ENCODE peak calls at places on chromosomes 4 and X, in nine cellular contexts. One of them, this sample, is unnamed.

GRCh38 chrX:8851487-8851886 is 50.3 kb upstream of the FAM9A start:
- DNase-seq in B cell: no peak
- DNase-seq in EH: no peak
- DNase-seq in foreskin keratinocyte: no peak
- DNase-seq in bronchial epithelial cell: peak; percentile 54
- DNase-seq in HuH-7: no peak
- DNase-seq in T47D: no peak
- DNase-seq in AG20443: no peak
- DNase-seq in endothelial cell: no peak
- DNase-seq in this sample: no peak

GRCh38 chr4:55386073-55386472 is 9.7 kb upstream of the TMEM165 start:
- DNase-seq in B cell: no peak
- DNase-seq in EH: peak; percentile 56
- DNase-seq in foreskin keratinocyte: peak; percentile 33
- DNase-seq in bronchial epithelial cell: peak; percentile 60
- DNase-seq in HuH-7: no peak
- DNase-seq in T47D: no peak
- DNase-seq in AG20443: peak; percentile 40
- DNase-seq in endothelial cell: no peak
- DNase-seq in this sample: peak; percentile 47

GRCh38 chrX:104696667-104697066 is 130.7 kb downstream of the IL1RAPL2 start:
- DNase-seq in B cell: no peak
- DNase-seq in EH: no peak
- DNase-seq in foreskin keratinocyte: no peak
- DNase-seq in bronchial epithelial cell: no peak
- DNase-seq in HuH-7: no peak
- DNase-seq in T47D: no peak
- DNase-seq in AG20443: no peak
- DNase-seq in endothelial cell: no peak
- DNase-seq in this sample: no peak

GRCh38 chrX:13164611-13165010 is 120.2 kb upstream of the FAM9C start:
- DNase-seq in B cell: no peak
- DNase-seq in EH: no peak
- DNase-seq in foreskin keratinocyte: no peak
- DNase-seq in bronchial epithelial cell: no peak
- DNase-seq in HuH-7: no peak
- DNase-seq in T47D: no peak
- DNase-seq in AG20443: no peak
- DNase-seq in endothelial cell: no peak
- DNase-seq in this sample: peak; percentile 64

GRCh38 chr4:22607382-22607781 is 85.4 kb upstream of the GBA3 start:
- DNase-seq in B cell: no peak
- DNase-seq in EH: peak; percentile 42
- DNase-seq in foreskin keratinocyte: peak; percentile 34
- DNase-seq in bronchial epithelial cell: peak; percentile 43
- DNase-seq in HuH-7: peak; percentile 64
- DNase-seq in T47D: peak; percentile 23
- DNase-seq in AG20443: peak; percentile 58
- DNase-seq in endothelial cell: peak; percentile 35
- DNase-seq in this sample: peak; percentile 32

GRCh38 chrX:74924449-74925209 is 623 bp downstream of the NEXMIF start:
- DNase-seq in B cell: no peak
- DNase-seq in EH: peak; percentile 0
- DNase-seq in foreskin keratinocyte: peak; percentile 24
- DNase-seq in bronchial epithelial cell: peak; percentile 2
- DNase-seq in HuH-7: no peak
- DNase-seq in T47D: peak; percentile 33
- DNase-seq in AG20443: peak; percentile 20
- DNase-seq in endothelial cell: peak; percentile 27
- DNase-seq in this sample: peak; percentile 52

GRCh38 chr4:81369898-81370297 is 101.8 kb downstream of the RASGEF1B start:
- DNase-seq in B cell: no peak
- DNase-seq in EH: no peak
- DNase-seq in foreskin keratinocyte: no peak
- DNase-seq in bronchial epithelial cell: no peak
- DNase-seq in HuH-7: no peak
- DNase-seq in T47D: no peak
- DNase-seq in AG20443: no peak
- DNase-seq in endothelial cell: no peak
- DNase-seq in this sample: no peak

GRCh38 chr4:142314686-142315085 is 531.4 kb downstream of the INPP4B start:
- DNase-seq in B cell: no peak
- DNase-seq in EH: no peak
- DNase-seq in foreskin keratinocyte: no peak
- DNase-seq in bronchial epithelial cell: no peak
- DNase-seq in HuH-7: no peak
- DNase-seq in T47D: no peak
- DNase-seq in AG20443: no peak
- DNase-seq in endothelial cell: no peak
- DNase-seq in this sample: no peak

GRCh38 chr4:153205757-153206156 is 1.5 kb downstream of the TRIM2 start:
- DNase-seq in B cell: no peak
- DNase-seq in EH: peak; percentile 2
- DNase-seq in foreskin keratinocyte: peak; percentile 76
- DNase-seq in bronchial epithelial cell: peak; percentile 77
- DNase-seq in HuH-7: no peak
- DNase-seq in T47D: no peak
- DNase-seq in AG20443: no peak
- DNase-seq in endothelial cell: no peak
- DNase-seq in this sample: peak; percentile 21

GRCh38 chr4:2069161-2069971 is 10.2 kb downstream of the NAT8L start:
- DNase-seq in B cell: no peak
- DNase-seq in EH: no peak
- DNase-seq in foreskin keratinocyte: no peak
- DNase-seq in bronchial epithelial cell: no peak
- DNase-seq in HuH-7: no peak
- DNase-seq in T47D: no peak
- DNase-seq in AG20443: no peak
- DNase-seq in endothelial cell: no peak
- DNase-seq in this sample: no peak

GRCh38 chr4:25457053-25457715 is 80.1 kb downstream of the ANAPC4 start:
- DNase-seq in B cell: no peak
- DNase-seq in EH: peak; percentile 87
- DNase-seq in foreskin keratinocyte: peak; percentile 48
- DNase-seq in bronchial epithelial cell: peak; percentile 82
- DNase-seq in HuH-7: no peak
- DNase-seq in T47D: no peak
- DNase-seq in AG20443: peak; percentile 54
- DNase-seq in endothelial cell: no peak
- DNase-seq in this sample: no peak

GRCh38 chrX:147570483-147570882 is 341.2 kb upstream of the FMR1 start:
- DNase-seq in B cell: no peak
- DNase-seq in EH: no peak
- DNase-seq in foreskin keratinocyte: no peak
- DNase-seq in bronchial epithelial cell: no peak
- DNase-seq in HuH-7: no peak
- DNase-seq in T47D: no peak
- DNase-seq in AG20443: no peak
- DNase-seq in endothelial cell: no peak
- DNase-seq in this sample: peak; percentile 16

GRCh38 chrX:69161371-69161770 is 3.9 kb downstream of the PJA1 start:
- DNase-seq in B cell: no peak
- DNase-seq in EH: no peak
- DNase-seq in foreskin keratinocyte: no peak
- DNase-seq in bronchial epithelial cell: no peak
- DNase-seq in HuH-7: no peak
- DNase-seq in T47D: no peak
- DNase-seq in AG20443: no peak
- DNase-seq in endothelial cell: no peak
- DNase-seq in this sample: no peak

GRCh38 chrX:104370089-104370488 is 115.4 kb upstream of the ESX1 start:
- DNase-seq in B cell: no peak
- DNase-seq in EH: peak; percentile 21
- DNase-seq in foreskin keratinocyte: peak; percentile 60
- DNase-seq in bronchial epithelial cell: peak; percentile 63
- DNase-seq in HuH-7: peak; percentile 10
- DNase-seq in T47D: no peak
- DNase-seq in AG20443: no peak
- DNase-seq in endothelial cell: peak; percentile 3
- DNase-seq in this sample: peak; percentile 6

GRCh38 chr4:51923343-51923742 is 80.4 kb downstream of the DCUN1D4 start:
- DNase-seq in B cell: no peak
- DNase-seq in EH: no peak
- DNase-seq in foreskin keratinocyte: peak; percentile 42
- DNase-seq in bronchial epithelial cell: no peak
- DNase-seq in HuH-7: no peak
- DNase-seq in T47D: no peak
- DNase-seq in AG20443: no peak
- DNase-seq in endothelial cell: no peak
- DNase-seq in this sample: no peak

GRCh38 chr4:19776021-19776459 is 475.7 kb upstream of the SLIT2 start:
- DNase-seq in B cell: no peak
- DNase-seq in EH: peak; percentile 87
- DNase-seq in foreskin keratinocyte: peak; percentile 84
- DNase-seq in bronchial epithelial cell: peak; percentile 97
- DNase-seq in HuH-7: no peak
- DNase-seq in T47D: no peak
- DNase-seq in AG20443: peak; percentile 51
- DNase-seq in endothelial cell: no peak
- DNase-seq in this sample: peak; percentile 15

GRCh38 chr4:186684889-186685309 is 38.8 kb downstream of the FAT1 start:
- DNase-seq in B cell: no peak
- DNase-seq in EH: no peak
- DNase-seq in foreskin keratinocyte: no peak
- DNase-seq in bronchial epithelial cell: no peak
- DNase-seq in HuH-7: no peak
- DNase-seq in T47D: no peak
- DNase-seq in AG20443: no peak
- DNase-seq in endothelial cell: no peak
- DNase-seq in this sample: peak; percentile 25

GRCh38 chr4:173500841-173501591 is 29.0 kb downstream of the HAND2 start:
- DNase-seq in B cell: no peak
- DNase-seq in EH: no peak
- DNase-seq in foreskin keratinocyte: no peak
- DNase-seq in bronchial epithelial cell: no peak
- DNase-seq in HuH-7: peak; percentile 1
- DNase-seq in T47D: no peak
- DNase-seq in AG20443: no peak
- DNase-seq in endothelial cell: no peak
- DNase-seq in this sample: no peak

GRCh38 chr4:187235456-187236170 is 512.0 kb upstream of the FAT1 start:
- DNase-seq in B cell: no peak
- DNase-seq in EH: no peak
- DNase-seq in foreskin keratinocyte: no peak
- DNase-seq in bronchial epithelial cell: no peak
- DNase-seq in HuH-7: no peak
- DNase-seq in T47D: no peak
- DNase-seq in AG20443: no peak
- DNase-seq in endothelial cell: no peak
- DNase-seq in this sample: peak; percentile 31

GRCh38 chr4:101818362-101818761 is 27.8 kb downstream of the BANK1 start:
- DNase-seq in B cell: no peak
- DNase-seq in EH: peak; percentile 74
- DNase-seq in foreskin keratinocyte: no peak
- DNase-seq in bronchial epithelial cell: no peak
- DNase-seq in HuH-7: no peak
- DNase-seq in T47D: no peak
- DNase-seq in AG20443: peak; percentile 53
- DNase-seq in endothelial cell: no peak
- DNase-seq in this sample: no peak

GRCh38 chr4:89992744-89993143 is 98.1 kb downstream of the MMRN1 start:
- DNase-seq in B cell: no peak
- DNase-seq in EH: no peak
- DNase-seq in foreskin keratinocyte: no peak
- DNase-seq in bronchial epithelial cell: no peak
- DNase-seq in HuH-7: no peak
- DNase-seq in T47D: no peak
- DNase-seq in AG20443: no peak
- DNase-seq in endothelial cell: no peak
- DNase-seq in this sample: no peak